ENCODE peak calls at places on chromosomes 5 and 9, in five cellular contexts. B, X, Z, A and Y are unnamed samples.

GRCh38 chr5:30551614-30552013 is 641.9 kb upstream of the CDH6 start:
- DNase-seq in B (no peak), X (no peak), Z (no peak), A (no peak), Y (no peak)

GRCh38 chr5:43065384-43066230 is 25.5 kb upstream of the ANXA2R start:
- DNase-seq in B (peak; percentile 68), X (peak; percentile 53), Z (peak; percentile 49), A (peak; percentile 67), Y (peak; percentile 77)

GRCh38 chr9:37547328-37547878 is 28.8 kb downstream of the FBXO10 start:
- DNase-seq in B (no peak), X (no peak), Z (no peak), A (no peak), Y (no peak)

GRCh38 chr9:70480405-70480980 is 66.0 kb upstream of the KLF9 start:
- DNase-seq in B (peak; percentile 85), X (peak; percentile 59), Z (no peak), A (peak; percentile 36), Y (no peak)

GRCh38 chr5:7869474-7870136 is 657 bp downstream of the MTRR start:
- DNase-seq in B (peak; percentile 23), X (no peak), Z (peak; percentile 11), A (no peak), Y (no peak)

GRCh38 chr5:134590992-134591659 is 41.5 kb downstream of the SAR1B start:
- DNase-seq in B (no peak), X (no peak), Z (no peak), A (peak; percentile 25), Y (no peak)

GRCh38 chr9:6080154-6080716 is 64.8 kb upstream of the RANBP6 start:
- DNase-seq in B (peak; percentile 86), X (peak; percentile 80), Z (peak; percentile 97), A (peak; percentile 95), Y (peak; percentile 94)

GRCh38 chr5:2993301-2993700 is 241.8 kb upstream of the IRX2 start:
- DNase-seq in B (no peak), X (no peak), Z (no peak), A (no peak), Y (no peak)

GRCh38 chr5:140340605-140341004 is 5.8 kb downstream of the HBEGF start:
- DNase-seq in B (no peak), X (no peak), Z (no peak), A (no peak), Y (peak; percentile 18)

GRCh38 chr5:113170707-113171106 is 194.1 kb downstream of the DCP2 start:
- DNase-seq in B (no peak), X (no peak), Z (no peak), A (no peak), Y (no peak)

GRCh38 chr9:109779711-109780452 is at the start of gene PALM2AKAP2:
- DNase-seq in B (peak; percentile 81), X (peak; percentile 54), Z (peak; percentile 93), A (peak; percentile 46), Y (peak; percentile 85)

GRCh38 chr5:149133795-149134777 is 7.2 kb upstream of the ABLIM3 start:
- DNase-seq in B (peak; percentile 64), X (peak; percentile 87), Z (no peak), A (peak; percentile 88), Y (peak; percentile 16)

GRCh38 chr9:131500377-131500776 is 2.3 kb upstream of the POMT1 start:
- DNase-seq in B (no peak), X (no peak), Z (no peak), A (peak; percentile 20), Y (no peak)

DNA sequence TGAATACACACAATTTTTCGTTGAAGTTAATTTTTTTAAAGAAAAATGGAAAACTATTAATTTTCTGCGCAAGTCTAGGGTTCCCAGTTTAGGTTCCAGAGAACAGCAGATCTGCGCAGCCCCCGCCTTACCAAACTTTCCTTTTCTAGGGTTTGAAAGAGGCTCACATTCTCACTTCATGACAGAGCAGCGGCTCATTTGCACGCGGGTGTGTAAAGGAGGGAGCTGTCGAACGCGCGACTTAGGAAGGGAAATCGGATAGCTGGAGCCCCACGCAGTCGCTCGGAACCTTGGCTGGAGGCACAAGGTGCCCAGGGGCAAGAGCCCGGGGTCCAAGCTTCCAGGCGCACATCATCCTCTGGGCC is 198.9 kb downstream of the MEF2C start:
- DNase-seq in B (no peak), X (no peak), Z (no peak), A (no peak), Y (no peak)
- H3K27me3 ChIP-seq in B (peaks cover 100% of the 10 kb centered on the region), X (peaks cover 63% of the 10 kb centered on the region), Z (peaks cover 100% of the 10 kb centered on the region), A (peaks cover 100% of the 10 kb centered on the region), Y (no peaks in the 10 kb centered on the region)

GRCh38 chr9:130191068-130191748 is 19.0 kb downstream of the NCS1 start:
- DNase-seq in B (no peak), X (no peak), Z (no peak), A (no peak), Y (no peak)
- H3K4me1 ChIP-seq in B (no peaks in the 10 kb centered on the region), X (peaks cover 42% of the 10 kb centered on the region), Z (peaks cover 33% of the 10 kb centered on the region), A (peaks cover 12% of the 10 kb centered on the region), Y (peaks cover 50% of the 10 kb centered on the region)

GRCh38 chr5:179862296-179862695 is 3.7 kb upstream of the MRNIP start:
- DNase-seq in B (no peak), X (no peak), Z (no peak), A (no peak), Y (no peak)

GRCh38 chr5:179858586-179859427 is at the start of gene MRNIP:
- DNase-seq in B (peak; percentile 98), X (peak; percentile 85), Z (peak; percentile 98), A (peak; percentile 87), Y (peak; percentile 97)

GRCh38 chr5:179854356-179854755 is 4.3 kb downstream of the MRNIP start:
- DNase-seq in B (no peak), X (no peak), Z (no peak), A (no peak), Y (no peak)

GRCh38 chr5:179860301-179860700 is 1.7 kb upstream of the MRNIP start:
- DNase-seq in B (no peak), X (no peak), Z (no peak), A (no peak), Y (no peak)

DNA sequence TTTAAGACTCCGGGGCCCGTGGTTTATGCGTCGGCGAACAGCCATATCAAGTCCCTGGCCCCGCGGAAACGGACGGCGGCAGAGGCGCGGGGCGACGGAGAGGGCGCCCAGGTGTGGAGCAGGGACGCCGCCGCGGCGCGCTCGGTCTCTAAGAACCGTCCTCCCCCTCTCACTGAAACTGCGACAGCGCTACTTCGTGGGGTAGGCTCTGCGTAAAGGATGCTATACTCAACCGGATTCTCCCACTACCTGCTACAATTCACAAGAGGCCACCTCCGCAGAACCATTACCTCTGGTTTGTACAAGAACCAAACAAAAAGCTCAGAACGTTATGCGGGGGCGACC is 404 bp downstream of the MRNIP start:
- DNase-seq in B (no peak), X (peak; percentile 9), Z (peak; percentile 68), A (no peak), Y (no peak)
- H3K27ac ChIP-seq in B (peak overlapping the region; percentile 91), X (no peak overlapping the region), Z (no peak overlapping the region), A (no peak overlapping the region), Y (peak overlapping the region; percentile 71)

DNA sequence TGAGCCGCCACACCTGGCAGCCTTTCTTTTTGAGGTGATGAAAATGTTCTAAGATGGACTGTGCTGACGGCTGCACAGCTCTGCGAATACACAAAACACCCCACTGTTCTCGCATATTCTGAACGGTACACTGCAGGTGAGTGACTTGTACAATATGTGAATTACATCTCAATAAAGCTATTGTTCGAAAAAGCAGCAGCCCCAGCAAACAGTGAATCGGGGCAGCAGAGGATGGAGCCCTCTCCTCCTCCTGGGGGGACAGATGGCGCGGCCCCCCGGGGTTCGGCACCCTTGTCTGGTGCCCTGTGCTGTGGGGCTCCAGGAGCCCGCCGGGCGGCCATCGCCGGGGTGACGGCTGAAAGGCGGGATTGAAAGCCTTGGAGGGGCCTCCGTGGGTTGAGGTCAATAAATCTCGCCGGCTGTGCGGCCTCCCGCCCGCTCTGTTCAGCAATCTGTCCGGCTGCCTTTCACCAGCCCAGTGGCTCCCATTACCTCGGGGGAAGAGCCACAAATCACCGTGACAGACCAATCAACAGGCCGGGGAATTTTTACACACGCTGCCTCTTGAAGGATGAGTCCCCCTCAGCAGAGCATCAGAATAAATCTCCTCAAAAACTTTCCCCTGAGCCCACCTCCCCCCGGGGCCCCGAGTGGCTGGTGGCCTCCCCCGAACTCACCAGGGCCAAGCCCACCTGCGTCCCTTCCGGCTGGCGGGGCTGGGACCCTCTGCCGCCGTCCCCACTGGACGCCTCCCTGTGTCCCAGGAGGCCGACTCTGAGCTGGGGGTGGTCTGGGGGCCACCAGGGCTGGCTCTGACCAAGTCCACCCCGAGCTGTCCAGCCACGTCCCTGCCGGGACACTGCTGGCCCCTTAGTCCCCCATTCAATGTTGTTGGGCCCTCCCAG is 37.8 kb upstream of the TMEM250 start:
- DNase-seq in B (no peak), X (no peak), Z (no peak), A (no peak), Y (peak; percentile 56)
- H3K27me3 ChIP-seq in B (peaks cover 32% of the 10 kb centered on the region), X (peaks cover 11% of the 10 kb centered on the region), Z (peaks cover 5% of the 10 kb centered on the region), A (peaks cover 43% of the 10 kb centered on the region), Y (peaks cover 58% of the 10 kb centered on the region)

GRCh38 chr9:97529363-97530076 is 28.1 kb downstream of the TMOD1 start:
- DNase-seq in B (no peak), X (no peak), Z (no peak), A (peak; percentile 44), Y (no peak)
- H3K4me1 ChIP-seq in B (peaks cover 31% of the 10 kb centered on the region), X (no peaks in the 10 kb centered on the region), Z (peaks cover 21% of the 10 kb centered on the region), A (no peaks in the 10 kb centered on the region), Y (no peaks in the 10 kb centered on the region)